ENCODE peak calls at places on chromosome 11, in five cellular contexts. X is adipocyte, Q is cardiac fibroblast, E is mucosa of descending colon, Y is neural progenitor cell. Z is an unnamed sample.

GRCh38 chr11:31141804-31142203 is 227.7 kb downstream of the DCDC1 start:
- DNase-seq in X (no peak), Q (no peak), E (no peak), Y (peak), Z (no peak)

GRCh38 chr11:114147389-114148382 is 88.2 kb downstream of the ZBTB16 start:
- DNase-seq in X (peak), Q (peak), E (no peak), Y (peak), Z (no peak)

GRCh38 chr11:10407055-10407454 is 48.0 kb upstream of the AMPD3 start:
- DNase-seq in X (peak), Q (peak), E (no peak), Y (no peak), Z (no peak)

GRCh38 chr11:44313701-44314489 is 4.0 kb upstream of the ALX4 start:
- DNase-seq in X (peak), Q (peak), E (no peak), Y (no peak), Z (no peak)

GRCh38 chr11:17333799-17334586 is 17.6 kb upstream of the NCR3LG1 start:
- DNase-seq in X (no peak), Q (no peak), E (no peak), Y (no peak), Z (no peak)

GRCh38 chr11:64675417-64676252 is 47.4 kb downstream of the NRXN2 start:
- DNase-seq in X (peak), Q (peak), E (no peak), Y (no peak), Z (no peak)

GRCh38 chr11:36532908-36533601 is 23.0 kb upstream of the TRAF6 start:
- DNase-seq in X (no peak), Q (no peak), E (no peak), Y (no peak), Z (no peak)

GRCh38 chr11:10623797-10624761 is 55.6 kb upstream of the LYVE1 start:
- DNase-seq in X (no peak), Q (peak), E (no peak), Y (no peak), Z (peak)

GRCh38 chr11:118894192-118894591 is 10.5 kb downstream of the CXCR5 start:
- DNase-seq in X (no peak), Q (no peak), E (no peak), Y (no peak), Z (no peak)

GRCh38 chr11:102279641-102280170 is 37.6 kb upstream of the BIRC3 start:
- DNase-seq in X (peak), Q (peak), E (no peak), Y (no peak), Z (no peak)

GRCh38 chr11:15969281-15969680 is 387.1 kb downstream of the SOX6 start:
- DNase-seq in X (peak), Q (peak), E (no peak), Y (no peak), Z (peak)

GRCh38 chr11:117663826-117664225 is 133.2 kb downstream of the DSCAML1 start:
- DNase-seq in X (no peak), Q (no peak), E (no peak), Y (peak), Z (no peak)

GRCh38 chr11:130247289-130247688 is 67.4 kb downstream of the ZBTB44 start:
- DNase-seq in X (no peak), Q (no peak), E (no peak), Y (no peak), Z (no peak)

GRCh38 chr11:11980200-11980599 is 28.2 kb downstream of the DKK3 start:
- DNase-seq in X (no peak), Q (no peak), E (no peak), Y (no peak), Z (no peak)

GRCh38 chr11:130068546-130068985 is 1.1 kb upstream of the APLP2 start:
- DNase-seq in X (no peak), Q (no peak), E (no peak), Y (peak), Z (no peak)

GRCh38 chr11:71485466-71485865 is 32.5 kb downstream of the NADSYN1 start:
- DNase-seq in X (no peak), Q (no peak), E (no peak), Y (no peak), Z (no peak)

GRCh38 chr11:107563702-107564101 is 1.8 kb downstream of the ALKBH8 start:
- DNase-seq in X (peak), Q (peak), E (no peak), Y (peak), Z (peak)

GRCh38 chr11:72234514-72234830 is 9.5 kb downstream of the PHOX2A start:
- DNase-seq in X (no peak), Q (no peak), E (no peak), Y (no peak), Z (no peak)

GRCh38 chr11:121482231-121483129 is 29.7 kb upstream of the SORL1-AS1 start:
- DNase-seq in X (no peak), Q (peak), E (no peak), Y (no peak), Z (peak)

GRCh38 chr11:44961894-44962293 is 11.2 kb upstream of the TP53I11 start:
- DNase-seq in X (no peak), Q (no peak), E (no peak), Y (no peak), Z (no peak)

GRCh38 chr11:11916981-11917399 is 75.2 kb downstream of the USP47 start:
- DNase-seq in X (peak), Q (peak), E (no peak), Y (peak), Z (no peak)

GRCh38 chr11:22792497-22792896 is 37.1 kb downstream of the SVIP start:
- DNase-seq in X (peak), Q (peak), E (no peak), Y (no peak), Z (no peak)

GRCh38 chr11:70066136-70066520 is 12.0 kb upstream of the ANO1 start:
- DNase-seq in X (no peak), Q (no peak), E (no peak), Y (no peak), Z (no peak)

GRCh38 chr11:132972565-132972964 is 559.7 kb downstream of the OPCML start:
- DNase-seq in X (no peak), Q (no peak), E (no peak), Y (no peak), Z (no peak)

GRCh38 chr11:105975128-105975527 is 46.9 kb downstream of the MSANTD4 start:
- DNase-seq in X (peak), Q (peak), E (no peak), Y (no peak), Z (no peak)

GRCh38 chr11:128878455-128878854 is 11.4 kb upstream of the KCNJ1 start:
- DNase-seq in X (no peak), Q (no peak), E (no peak), Y (no peak), Z (no peak)

GRCh38 chr11:12075822-12076821 is 34.3 kb upstream of the MICAL2 start:
- DNase-seq in X (peak), Q (peak), E (no peak), Y (no peak), Z (no peak)

GRCh38 chr11:123718075-123718868 is 23.2 kb downstream of the ZNF202 start:
- DNase-seq in X (no peak), Q (peak), E (no peak), Y (no peak), Z (no peak)

GRCh38 chr11:70763606-70764005 is 365.3 kb downstream of the CTTN start:
- DNase-seq in X (peak), Q (no peak), E (no peak), Y (no peak), Z (no peak)

GRCh38 chr11:94650756-94651155 is 83.6 kb downstream of the PIWIL4 start:
- DNase-seq in X (peak), Q (peak), E (peak), Y (no peak), Z (peak)

GRCh38 chr11:47566166-47566546 is 757 bp downstream of the PTPMT1 start:
- DNase-seq in X (no peak), Q (peak), E (no peak), Y (no peak), Z (peak)

GRCh38 chr11:116791002-116791812 is 472 bp downstream of the APOA5 start:
- DNase-seq in X (peak), Q (peak), E (peak), Y (peak), Z (peak)

GRCh38 chr11:134372536-134372935 is 39.5 kb downstream of the B3GAT1 start:
- DNase-seq in X (no peak), Q (no peak), E (peak), Y (no peak), Z (no peak)

GRCh38 chr11:120178441-120179070 is 32.3 kb upstream of the OAF start:
- DNase-seq in X (peak), Q (no peak), E (no peak), Y (no peak), Z (no peak)

GRCh38 chr11:68457214-68457897 is 3.2 kb upstream of the PPP6R3 start:
- DNase-seq in X (no peak), Q (no peak), E (no peak), Y (no peak), Z (no peak)

GRCh38 chr11:19474211-19474610 is 233.5 kb upstream of the E2F8 start:
- DNase-seq in X (no peak), Q (no peak), E (no peak), Y (no peak), Z (no peak)

GRCh38 chr11:48019230-48019584 is 38.8 kb downstream of the PTPRJ start:
- DNase-seq in X (no peak), Q (no peak), E (no peak), Y (peak), Z (peak)

GRCh38 chr11:114291847-114292680 is 4.1 kb upstream of the NNMT start:
- DNase-seq in X (peak), Q (peak), E (no peak), Y (no peak), Z (no peak)

GRCh38 chr11:38446336-38446735 is 1848.3 kb upstream of the RAG2 start:
- DNase-seq in X (no peak), Q (no peak), E (no peak), Y (no peak), Z (no peak)

GRCh38 chr11:26958005-26958404 is 35.9 kb upstream of the FIBIN start:
- DNase-seq in X (no peak), Q (no peak), E (no peak), Y (no peak), Z (no peak)
- H3K4me3 ChIP-seq in X (no peak), Q (no peak), E (no peak), Y (no peak), Z (no peak)

GRCh38 chr11:721347-721912 is 15.4 kb downstream of the EPS8L2 start:
- DNase-seq in X (no peak), Q (no peak), E (no peak), Y (peak), Z (peak)

GRCh38 chr11:720017-720641 is 14.1 kb downstream of the EPS8L2 start:
- DNase-seq in X (no peak), Q (no peak), E (no peak), Y (no peak), Z (no peak)

GRCh38 chr11:721913-722811 is 16.1 kb downstream of the EPS8L2 start:
- DNase-seq in X (no peak), Q (no peak), E (peak), Y (no peak), Z (peak)

GRCh38 chr11:719214-720016 is 13.4 kb downstream of the EPS8L2 start:
- DNase-seq in X (no peak), Q (no peak), E (peak), Y (no peak), Z (no peak)

GRCh38 chr11:720642-721346 is 14.8 kb downstream of the EPS8L2 start:
- DNase-seq in X (no peak), Q (no peak), E (peak), Y (peak), Z (no peak)
- H3K4me3 ChIP-seq in X (no peak), Q (no peak), E (no peak), Y (peak), Z (peak)

GRCh38 chr11:73308963-73309960 is 1.2 kb downstream of the ARHGEF17 start:
- DNase-seq in X (peak), Q (peak), E (peak), Y (peak), Z (peak)

GRCh38 chr11:73310661-73311393 is 2.8 kb downstream of the ARHGEF17 start:
- DNase-seq in X (no peak), Q (no peak), E (no peak), Y (no peak), Z (no peak)

GRCh38 chr11:73308003-73308962 is at the start of gene ARHGEF17:
- DNase-seq in X (peak), Q (no peak), E (no peak), Y (peak), Z (peak)

GRCh38 chr11:73311394-73311869 is 3.4 kb downstream of the ARHGEF17 start:
- DNase-seq in X (no peak), Q (no peak), E (no peak), Y (no peak), Z (no peak)

DNA sequence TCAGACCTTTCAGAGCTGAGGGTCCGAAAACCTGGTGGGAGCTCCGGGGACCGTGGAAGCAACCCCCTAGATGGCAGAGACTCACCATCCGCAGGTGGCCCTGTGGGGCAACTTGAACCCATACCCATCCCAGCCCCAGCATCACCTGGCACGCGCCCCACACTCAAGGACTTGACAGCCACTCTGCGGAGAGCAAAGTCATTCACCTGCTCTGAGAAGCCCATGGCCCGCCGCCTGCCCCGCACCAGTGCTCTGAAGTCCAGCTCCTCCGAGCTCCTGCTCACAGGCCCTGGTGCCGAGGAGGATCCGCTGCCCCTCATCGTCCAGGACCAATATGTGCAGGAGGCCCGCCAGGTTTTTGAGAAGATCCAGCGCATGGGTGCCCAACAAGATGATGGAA is 2.0 kb downstream of the ARHGEF17 start:
- DNase-seq in X (no peak), Q (no peak), E (no peak), Y (no peak), Z (no peak)
- H3K4me3 ChIP-seq in X (peak), Q (peak), E (no peak), Y (peak), Z (no peak)

GRCh38 chr11:46557684-46558151 is 36.1 kb downstream of the AMBRA1 start:
- DNase-seq in X (peak), Q (peak), E (no peak), Y (no peak), Z (no peak)
- H3K4me3 ChIP-seq in X (no peak), Q (no peak), E (no peak), Y (no peak), Z (no peak)

DNA sequence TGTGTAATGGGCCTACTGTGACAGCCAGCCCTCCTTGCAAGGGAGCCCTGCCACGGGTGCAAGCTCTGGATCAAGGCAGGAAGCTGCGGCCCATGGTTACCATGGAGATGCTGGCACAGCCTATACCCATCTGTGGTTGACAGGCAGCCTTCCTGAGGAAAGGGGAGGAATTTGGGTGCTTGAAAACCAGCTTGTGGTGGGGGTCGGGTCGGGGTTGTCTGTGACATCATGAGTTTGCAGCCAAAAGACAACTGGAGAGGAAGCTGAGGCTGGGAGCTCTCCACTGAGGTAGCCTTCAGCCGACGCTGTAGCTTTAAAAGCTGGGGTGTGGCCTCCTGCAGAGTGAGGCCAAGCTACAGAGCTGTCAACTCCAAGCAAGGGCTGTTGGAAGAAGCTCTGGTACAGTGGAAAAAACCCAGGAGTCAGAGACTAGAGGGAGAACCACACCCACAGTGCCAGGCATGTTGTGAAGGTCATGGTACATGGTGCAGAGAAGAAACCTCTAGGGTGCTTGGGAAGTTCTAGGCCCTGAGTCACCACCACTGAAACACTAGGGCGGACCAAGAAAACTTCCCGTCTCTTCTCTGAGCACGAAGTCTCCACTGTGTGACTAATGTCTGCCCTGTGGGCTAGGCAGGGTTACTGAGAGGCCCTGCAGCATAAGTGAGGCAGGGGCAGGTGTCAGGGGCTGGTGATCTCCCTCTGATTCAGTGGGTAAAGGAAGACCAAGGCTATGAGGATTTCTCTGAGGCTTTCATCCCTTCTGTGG is 10.8 kb upstream of the LDHA start:
- DNase-seq in X (peak), Q (peak), E (peak), Y (peak), Z (peak)
- H3K4me3 ChIP-seq in X (peak), Q (no peak), E (no peak), Y (no peak), Z (no peak)

DNA sequence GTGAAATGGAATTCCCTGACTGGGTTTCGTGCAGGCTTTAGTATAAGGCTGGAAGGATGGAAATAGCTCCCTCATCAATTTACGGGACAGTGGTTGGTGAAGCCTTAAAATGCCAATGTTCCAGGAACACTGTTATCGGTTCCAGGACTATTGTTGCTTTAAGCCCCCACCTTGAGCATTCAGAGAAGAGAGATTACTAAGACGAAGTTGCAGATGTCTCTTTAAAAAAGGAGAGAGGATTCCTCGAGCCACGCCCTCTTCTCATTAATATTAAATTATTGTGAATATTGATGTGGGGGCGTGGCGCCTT is 194 bp upstream of the CREB3L1 start:
- DNase-seq in X (peak), Q (peak), E (no peak), Y (no peak), Z (no peak)
- H3K4me3 ChIP-seq in X (peak), Q (peak), E (peak), Y (peak), Z (no peak)

GRCh38 chr11:112605093-112605666 is 344.5 kb upstream of the PLET1 start:
- DNase-seq in X (no peak), Q (peak), E (no peak), Y (no peak), Z (no peak)
- H3K4me3 ChIP-seq in X (no peak), Q (no peak), E (no peak), Y (no peak), Z (no peak)

GRCh38 chr11:2380807-2381350 is 3.8 kb downstream of the CD81 start:
- DNase-seq in X (no peak), Q (peak), E (peak), Y (no peak), Z (no peak)
- H3K4me3 ChIP-seq in X (peak), Q (peak), E (no peak), Y (no peak), Z (no peak)

GRCh38 chr11:33828604-33829429 is 54.5 kb upstream of the FBXO3 start:
- DNase-seq in X (peak), Q (no peak), E (no peak), Y (peak), Z (no peak)
- H3K4me3 ChIP-seq in X (peak), Q (peak), E (no peak), Y (peak), Z (no peak)